ENCODE peak calls at places on chromosomes 2 and 18, in nine cellular contexts. One of them, this sample, is unnamed.

GRCh38 chr2:120976501-120977307 is 241.0 kb downstream of the GLI2 start:
- DNase-seq in CD4-positive, alpha-beta T cell: no peak
- DNase-seq in cardiac muscle cell: no peak
- DNase-seq in spleen: peak; percentile 51
- DNase-seq in right cardiac atrium: no peak
- DNase-seq in aorta: peak; percentile 38
- DNase-seq in right lobe of liver: no peak
- DNase-seq in MG63: no peak
- DNase-seq in prostate gland: no peak
- DNase-seq in this sample: no peak

GRCh38 chr2:20355131-20355530 is 4.5 kb upstream of the PUM2 start:
- DNase-seq in cardiac muscle cell: peak; percentile 56
- DNase-seq in spleen: no peak
- DNase-seq in aorta: no peak
- DNase-seq in right cardiac atrium: no peak
- DNase-seq in CD4-positive, alpha-beta T cell: no peak
- DNase-seq in MG63: peak; percentile 35
- DNase-seq in right lobe of liver: no peak
- DNase-seq in prostate gland: no peak
- DNase-seq in this sample: no peak

GRCh38 chr2:240929364-240930095 is 23.4 kb downstream of the CROCC2 start:
- DNase-seq in aorta: peak; percentile 55
- DNase-seq in cardiac muscle cell: no peak
- DNase-seq in prostate gland: no peak
- DNase-seq in CD4-positive, alpha-beta T cell: no peak
- DNase-seq in right cardiac atrium: no peak
- DNase-seq in right lobe of liver: peak; percentile 23
- DNase-seq in MG63: no peak
- DNase-seq in spleen: peak; percentile 66
- DNase-seq in this sample: peak; percentile 2

GRCh38 chr2:74199871-74200305 is 1.5 kb downstream of the MTHFD2 start:
- DNase-seq in aorta: no peak
- DNase-seq in cardiac muscle cell: peak; percentile 46
- DNase-seq in spleen: no peak
- DNase-seq in prostate gland: no peak
- DNase-seq in right lobe of liver: no peak
- DNase-seq in right cardiac atrium: no peak
- DNase-seq in MG63: no peak
- DNase-seq in CD4-positive, alpha-beta T cell: no peak
- DNase-seq in this sample: no peak

GRCh38 chr2:212032536-212033219 is 505.9 kb downstream of the ERBB4 start:
- DNase-seq in cardiac muscle cell: peak; percentile 75
- DNase-seq in spleen: no peak
- DNase-seq in prostate gland: no peak
- DNase-seq in right cardiac atrium: no peak
- DNase-seq in right lobe of liver: no peak
- DNase-seq in aorta: no peak
- DNase-seq in CD4-positive, alpha-beta T cell: no peak
- DNase-seq in MG63: no peak
- DNase-seq in this sample: no peak

GRCh38 chr18:22503803-22504202 is 86.1 kb upstream of the CTAGE1 start:
- DNase-seq in spleen: no peak
- DNase-seq in prostate gland: no peak
- DNase-seq in right lobe of liver: no peak
- DNase-seq in aorta: no peak
- DNase-seq in right cardiac atrium: peak; percentile 80
- DNase-seq in CD4-positive, alpha-beta T cell: no peak
- DNase-seq in MG63: no peak
- DNase-seq in cardiac muscle cell: peak; percentile 94
- DNase-seq in this sample: no peak

GRCh38 chr2:8457092-8457481 is 224.8 kb upstream of the ID2 start:
- DNase-seq in right lobe of liver: peak; percentile 51
- DNase-seq in CD4-positive, alpha-beta T cell: peak; percentile 13
- DNase-seq in spleen: peak; percentile 85
- DNase-seq in right cardiac atrium: peak; percentile 60
- DNase-seq in cardiac muscle cell: no peak
- DNase-seq in prostate gland: no peak
- DNase-seq in aorta: no peak
- DNase-seq in MG63: no peak
- DNase-seq in this sample: peak; percentile 50

GRCh38 chr2:235371018-235371417 is 122.8 kb upstream of the AGAP1 start:
- DNase-seq in right cardiac atrium: no peak
- DNase-seq in spleen: no peak
- DNase-seq in MG63: no peak
- DNase-seq in right lobe of liver: no peak
- DNase-seq in prostate gland: no peak
- DNase-seq in aorta: no peak
- DNase-seq in cardiac muscle cell: no peak
- DNase-seq in CD4-positive, alpha-beta T cell: no peak
- DNase-seq in this sample: no peak

GRCh38 chr18:62981566-62981965 is 266.2 kb downstream of the PHLPP1 start:
- DNase-seq in right lobe of liver: no peak
- DNase-seq in CD4-positive, alpha-beta T cell: no peak
- DNase-seq in spleen: peak; percentile 72
- DNase-seq in cardiac muscle cell: no peak
- DNase-seq in aorta: peak; percentile 62
- DNase-seq in right cardiac atrium: no peak
- DNase-seq in prostate gland: no peak
- DNase-seq in MG63: no peak
- DNase-seq in this sample: no peak

GRCh38 chr18:12154356-12154755 is 60.7 kb downstream of the ANKRD62 start:
- DNase-seq in spleen: no peak
- DNase-seq in aorta: no peak
- DNase-seq in right lobe of liver: no peak
- DNase-seq in cardiac muscle cell: no peak
- DNase-seq in CD4-positive, alpha-beta T cell: no peak
- DNase-seq in right cardiac atrium: no peak
- DNase-seq in prostate gland: no peak
- DNase-seq in MG63: no peak
- DNase-seq in this sample: no peak

GRCh38 chr18:25077933-25078707 is 273.8 kb downstream of the ZNF521 start:
- DNase-seq in cardiac muscle cell: no peak
- DNase-seq in MG63: no peak
- DNase-seq in right lobe of liver: no peak
- DNase-seq in right cardiac atrium: no peak
- DNase-seq in prostate gland: no peak
- DNase-seq in aorta: no peak
- DNase-seq in CD4-positive, alpha-beta T cell: no peak
- DNase-seq in spleen: no peak
- DNase-seq in this sample: no peak

GRCh38 chr2:177763532-177764265 is 308.9 kb downstream of the PDE11A start:
- DNase-seq in cardiac muscle cell: peak; percentile 81
- DNase-seq in prostate gland: peak; percentile 60
- DNase-seq in CD4-positive, alpha-beta T cell: peak; percentile 70
- DNase-seq in aorta: peak; percentile 85
- DNase-seq in MG63: peak; percentile 59
- DNase-seq in right cardiac atrium: peak; percentile 83
- DNase-seq in spleen: peak; percentile 88
- DNase-seq in right lobe of liver: peak; percentile 69
- DNase-seq in this sample: peak; percentile 56

GRCh38 chr2:205366336-205367060 is 315.8 kb upstream of the NRP2 start:
- DNase-seq in right lobe of liver: no peak
- DNase-seq in prostate gland: no peak
- DNase-seq in cardiac muscle cell: no peak
- DNase-seq in CD4-positive, alpha-beta T cell: no peak
- DNase-seq in right cardiac atrium: no peak
- DNase-seq in spleen: no peak
- DNase-seq in aorta: no peak
- DNase-seq in MG63: no peak
- DNase-seq in this sample: no peak

GRCh38 chr2:230323385-230324106 is 3.4 kb upstream of the SP140L start:
- DNase-seq in spleen: peak; percentile 72
- DNase-seq in aorta: no peak
- DNase-seq in CD4-positive, alpha-beta T cell: no peak
- DNase-seq in right cardiac atrium: no peak
- DNase-seq in prostate gland: no peak
- DNase-seq in cardiac muscle cell: no peak
- DNase-seq in MG63: no peak
- DNase-seq in right lobe of liver: no peak
- DNase-seq in this sample: no peak

GRCh38 chr2:191167766-191168165 is 17.0 kb upstream of the STAT4 start:
- DNase-seq in right cardiac atrium: no peak
- DNase-seq in cardiac muscle cell: peak; percentile 94
- DNase-seq in aorta: no peak
- DNase-seq in prostate gland: no peak
- DNase-seq in right lobe of liver: no peak
- DNase-seq in MG63: no peak
- DNase-seq in CD4-positive, alpha-beta T cell: no peak
- DNase-seq in spleen: no peak
- DNase-seq in this sample: no peak

GRCh38 chr2:221501210-221501882 is 70.8 kb downstream of the EPHA4 start:
- DNase-seq in right lobe of liver: no peak
- DNase-seq in aorta: no peak
- DNase-seq in cardiac muscle cell: peak; percentile 86
- DNase-seq in MG63: peak; percentile 61
- DNase-seq in right cardiac atrium: no peak
- DNase-seq in CD4-positive, alpha-beta T cell: no peak
- DNase-seq in spleen: no peak
- DNase-seq in prostate gland: no peak
- DNase-seq in this sample: no peak

GRCh38 chr2:15975676-15976075 is 35.3 kb downstream of the MYCN start:
- DNase-seq in aorta: no peak
- DNase-seq in right lobe of liver: no peak
- DNase-seq in right cardiac atrium: no peak
- DNase-seq in cardiac muscle cell: no peak
- DNase-seq in prostate gland: no peak
- DNase-seq in CD4-positive, alpha-beta T cell: no peak
- DNase-seq in MG63: no peak
- DNase-seq in spleen: no peak
- DNase-seq in this sample: no peak
- H3K9me3 ChIP-seq in aorta: no peaks in the 10 kb centered on the region
- H3K9me3 ChIP-seq in right lobe of liver: no peaks in the 10 kb centered on the region
- H3K9me3 ChIP-seq in right cardiac atrium: no peaks in the 10 kb centered on the region
- H3K9me3 ChIP-seq in cardiac muscle cell: no peaks in the 10 kb centered on the region
- H3K9me3 ChIP-seq in prostate gland: no peaks in the 10 kb centered on the region
- H3K9me3 ChIP-seq in CD4-positive, alpha-beta T cell: no peaks in the 10 kb centered on the region
- H3K9me3 ChIP-seq in MG63: no peaks in the 10 kb centered on the region
- H3K9me3 ChIP-seq in spleen: no peaks in the 10 kb centered on the region
- H3K9me3 ChIP-seq in this sample: no peaks in the 10 kb centered on the region

GRCh38 chr2:68606759-68607158 is 36.6 kb upstream of the PROKR1 start:
- DNase-seq in cardiac muscle cell: no peak
- DNase-seq in MG63: no peak
- DNase-seq in prostate gland: no peak
- DNase-seq in CD4-positive, alpha-beta T cell: no peak
- DNase-seq in spleen: no peak
- DNase-seq in right lobe of liver: no peak
- DNase-seq in aorta: no peak
- DNase-seq in right cardiac atrium: no peak
- DNase-seq in this sample: no peak
- H3K9me3 ChIP-seq in cardiac muscle cell: no peaks in the 10 kb centered on the region
- H3K9me3 ChIP-seq in MG63: peaks cover 3% of the 10 kb centered on the region
- H3K9me3 ChIP-seq in prostate gland: no peaks in the 10 kb centered on the region
- H3K9me3 ChIP-seq in CD4-positive, alpha-beta T cell: peaks cover 18% of the 10 kb centered on the region
- H3K9me3 ChIP-seq in spleen: peaks cover 43% of the 10 kb centered on the region
- H3K9me3 ChIP-seq in right lobe of liver: no peaks in the 10 kb centered on the region
- H3K9me3 ChIP-seq in aorta: no peaks in the 10 kb centered on the region
- H3K9me3 ChIP-seq in right cardiac atrium: no peaks in the 10 kb centered on the region
- H3K9me3 ChIP-seq in this sample: no peaks in the 10 kb centered on the region

GRCh38 chr18:35597758-35598157 is 16.2 kb downstream of the GALNT1 start:
- DNase-seq in right lobe of liver: no peak
- DNase-seq in CD4-positive, alpha-beta T cell: no peak
- DNase-seq in MG63: no peak
- DNase-seq in prostate gland: no peak
- DNase-seq in spleen: no peak
- DNase-seq in right cardiac atrium: peak; percentile 23
- DNase-seq in cardiac muscle cell: no peak
- DNase-seq in aorta: no peak
- DNase-seq in this sample: no peak
- H3K9me3 ChIP-seq in right lobe of liver: no peaks in the 10 kb centered on the region
- H3K9me3 ChIP-seq in CD4-positive, alpha-beta T cell: peaks cover 24% of the 10 kb centered on the region
- H3K9me3 ChIP-seq in MG63: peaks cover 18% of the 10 kb centered on the region
- H3K9me3 ChIP-seq in prostate gland: no peaks in the 10 kb centered on the region
- H3K9me3 ChIP-seq in spleen: peaks cover 46% of the 10 kb centered on the region
- H3K9me3 ChIP-seq in right cardiac atrium: no peaks in the 10 kb centered on the region
- H3K9me3 ChIP-seq in cardiac muscle cell: no peaks in the 10 kb centered on the region
- H3K9me3 ChIP-seq in aorta: peaks cover 2% of the 10 kb centered on the region
- H3K9me3 ChIP-seq in this sample: peaks cover 9% of the 10 kb centered on the region

DNA sequence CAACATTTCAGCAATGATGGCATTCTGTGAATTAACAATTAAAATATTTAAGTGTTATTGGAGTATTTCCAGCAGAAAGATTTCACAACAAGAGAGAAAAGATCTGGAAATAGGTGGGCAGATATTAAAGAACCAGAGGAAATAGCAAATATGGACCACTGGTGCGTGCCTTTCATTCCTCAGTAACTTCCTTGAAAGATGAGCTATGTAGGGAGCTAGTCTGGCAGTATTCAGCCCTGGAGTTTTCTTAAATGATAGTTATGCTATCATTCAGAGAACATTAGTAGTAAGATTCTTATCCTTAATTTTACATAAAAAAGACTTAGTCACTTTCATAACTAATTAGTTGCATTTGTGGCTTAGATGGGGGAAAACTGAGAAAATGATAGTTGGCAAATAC is 41.5 kb downstream of the TANC1 start:
- DNase-seq in CD4-positive, alpha-beta T cell: no peak
- DNase-seq in MG63: no peak
- DNase-seq in spleen: no peak
- DNase-seq in right cardiac atrium: no peak
- DNase-seq in prostate gland: no peak
- DNase-seq in cardiac muscle cell: peak; percentile 37
- DNase-seq in right lobe of liver: no peak
- DNase-seq in aorta: no peak
- DNase-seq in this sample: no peak
- H3K9me3 ChIP-seq in CD4-positive, alpha-beta T cell: peaks cover 5% of the 10 kb centered on the region
- H3K9me3 ChIP-seq in MG63: peaks cover 7% of the 10 kb centered on the region
- H3K9me3 ChIP-seq in spleen: peaks cover 14% of the 10 kb centered on the region
- H3K9me3 ChIP-seq in right cardiac atrium: no peaks in the 10 kb centered on the region
- H3K9me3 ChIP-seq in prostate gland: no peaks in the 10 kb centered on the region
- H3K9me3 ChIP-seq in cardiac muscle cell: no peaks in the 10 kb centered on the region
- H3K9me3 ChIP-seq in right lobe of liver: no peaks in the 10 kb centered on the region
- H3K9me3 ChIP-seq in aorta: no peaks in the 10 kb centered on the region
- H3K9me3 ChIP-seq in this sample: no peaks in the 10 kb centered on the region

DNA sequence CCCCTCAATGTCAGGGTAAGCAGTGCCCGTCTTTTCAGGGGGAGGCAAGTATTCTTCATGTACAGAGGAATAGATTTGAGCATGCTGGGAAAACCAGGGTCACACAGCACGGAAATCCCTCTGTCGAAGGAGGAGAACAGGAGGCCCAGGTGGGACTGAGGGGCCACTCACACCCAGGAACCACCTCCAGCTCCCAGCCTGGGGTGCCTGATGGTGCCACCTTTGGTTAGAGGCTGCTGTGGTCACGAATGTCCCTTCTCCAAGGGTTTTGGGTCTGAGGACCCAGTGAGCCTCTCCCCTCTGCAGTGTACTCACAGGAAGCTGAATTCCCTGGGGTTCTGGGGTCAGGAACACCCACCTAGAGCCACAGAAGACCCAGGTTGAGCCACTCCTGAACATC is 197.3 kb downstream of the ANKRD30B start:
- DNase-seq in prostate gland: no peak
- DNase-seq in spleen: no peak
- DNase-seq in right cardiac atrium: no peak
- DNase-seq in right lobe of liver: no peak
- DNase-seq in MG63: no peak
- DNase-seq in cardiac muscle cell: no peak
- DNase-seq in aorta: no peak
- DNase-seq in CD4-positive, alpha-beta T cell: no peak
- DNase-seq in this sample: no peak
- H3K9me3 ChIP-seq in prostate gland: no peaks in the 10 kb centered on the region
- H3K9me3 ChIP-seq in spleen: no peaks in the 10 kb centered on the region
- H3K9me3 ChIP-seq in right cardiac atrium: no peaks in the 10 kb centered on the region
- H3K9me3 ChIP-seq in right lobe of liver: no peaks in the 10 kb centered on the region
- H3K9me3 ChIP-seq in MG63: no peaks in the 10 kb centered on the region
- H3K9me3 ChIP-seq in cardiac muscle cell: no peaks in the 10 kb centered on the region
- H3K9me3 ChIP-seq in aorta: no peaks in the 10 kb centered on the region
- H3K9me3 ChIP-seq in CD4-positive, alpha-beta T cell: no peaks in the 10 kb centered on the region
- H3K9me3 ChIP-seq in this sample: no peaks in the 10 kb centered on the region